ENCODE peak calls at places on chromosomes 2 and 18, in four cellular contexts. X is HL-60, I is GM12878, C is GM12891. Y is an unnamed sample.

GRCh38 chr2:168992591-168993349 is 38.4 kb downstream of the ABCB11 start:
- DNase-seq in X (peak; percentile 43), I (no peak), C (no peak), Y (no peak)

GRCh38 chr18:45320724-45321123 is 294.6 kb upstream of the SLC14A2 start:
- DNase-seq in X (no peak), I (no peak), C (no peak), Y (no peak)

GRCh38 chr2:39938035-39938835 is 159.2 kb upstream of the THUMPD2 start:
- DNase-seq in X (no peak), I (no peak), C (no peak), Y (no peak)

GRCh38 chr2:17538844-17539554 is 1.5 kb upstream of the VSNL1 start:
- DNase-seq in X (no peak), I (no peak), C (peak; percentile 30), Y (peak; percentile 42)

GRCh38 chr2:53787255-53787910 is 539 bp downstream of the ERLEC1 start:
- DNase-seq in X (peak; percentile 38), I (no peak), C (no peak), Y (no peak)

GRCh38 chr2:231711677-231712461 is 3.5 kb downstream of the PTMA start:
- DNase-seq in X (no peak), I (no peak), C (no peak), Y (no peak)

GRCh38 chr2:127061377-127062273 is 45.3 kb downstream of the BIN1 start:
- DNase-seq in X (no peak), I (no peak), C (no peak), Y (no peak)

GRCh38 chr2:172701250-172701649 is 34.4 kb upstream of the RAPGEF4 start:
- DNase-seq in X (no peak), I (no peak), C (no peak), Y (no peak)

GRCh38 chr2:43039376-43040080 is 186.9 kb downstream of the ZFP36L2 start:
- DNase-seq in X (no peak), I (no peak), C (no peak), Y (no peak)

GRCh38 chr2:61536723-61537581 is 1.2 kb downstream of the XPO1 start:
- DNase-seq in X (peak; percentile 74), I (peak; percentile 72), C (peak; percentile 36), Y (peak; percentile 29)

GRCh38 chr18:7177131-7177744 is 53.7 kb upstream of the LRRC30 start:
- DNase-seq in X (no peak), I (no peak), C (peak; percentile 32), Y (peak; percentile 63)

GRCh38 chr2:18154812-18155211 is 276.3 kb downstream of the KCNS3 start:
- DNase-seq in X (no peak), I (no peak), C (no peak), Y (no peak)

GRCh38 chr2:3827673-3828575 is 124.5 kb downstream of the DCDC2C start:
- DNase-seq in X (no peak), I (no peak), C (no peak), Y (peak; percentile 34)

GRCh38 chr2:181806039-181806392 is 85.5 kb upstream of the ITPRID2 start:
- DNase-seq in X (no peak), I (no peak), C (no peak), Y (no peak)

GRCh38 chr2:174086708-174087107 is 121.5 kb upstream of the SP3 start:
- DNase-seq in X (no peak), I (no peak), C (no peak), Y (no peak)

GRCh38 chr2:108409768-108410167 is 32.0 kb downstream of the SULT1C4 start:
- DNase-seq in X (no peak), I (no peak), C (no peak), Y (no peak)

GRCh38 chr2:109383505-109384307 is 230.1 kb downstream of the SEPTIN10 start:
- DNase-seq in X (no peak), I (no peak), C (no peak), Y (no peak)

GRCh38 chr2:27956895-27957294 is 66.4 kb downstream of the BABAM2 start:
- DNase-seq in X (peak; percentile 70), I (no peak), C (no peak), Y (no peak)

GRCh38 chr2:44168684-44169154 is at the start of gene PPM1B:
- DNase-seq in X (no peak), I (no peak), C (peak; percentile 86), Y (peak; percentile 97)

GRCh38 chr2:86213699-86214502 is 14.6 kb downstream of the MRPL35 start:
- DNase-seq in X (no peak), I (no peak), C (no peak), Y (peak; percentile 71)

GRCh38 chr2:133421516-133422324 is 146.5 kb downstream of the NCKAP5 start:
- DNase-seq in X (no peak), I (peak; percentile 61), C (no peak), Y (no peak)

GRCh38 chr2:109259671-109260070 is 130.7 kb downstream of the SH3RF3 start:
- DNase-seq in X (no peak), I (no peak), C (no peak), Y (no peak)

GRCh38 chr18:47163241-47163640 is 12.9 kb downstream of the IER3IP1 start:
- DNase-seq in X (no peak), I (no peak), C (no peak), Y (no peak)

GRCh38 chr2:159891917-159892691 is 94.1 kb upstream of the CD302 start:
- DNase-seq in X (no peak), I (no peak), C (no peak), Y (no peak)

GRCh38 chr2:20478961-20479360 is 32.1 kb downstream of the RHOB start:
- DNase-seq in X (no peak), I (no peak), C (no peak), Y (no peak)

GRCh38 chr18:14975431-14975830 is 227.5 kb downstream of the ANKRD30B start:
- DNase-seq in X (no peak), I (no peak), C (no peak), Y (no peak)

GRCh38 chr18:58344080-58344670 is 284.7 kb downstream of the ALPK2 start:
- DNase-seq in X (no peak), I (no peak), C (no peak), Y (no peak)

DNA sequence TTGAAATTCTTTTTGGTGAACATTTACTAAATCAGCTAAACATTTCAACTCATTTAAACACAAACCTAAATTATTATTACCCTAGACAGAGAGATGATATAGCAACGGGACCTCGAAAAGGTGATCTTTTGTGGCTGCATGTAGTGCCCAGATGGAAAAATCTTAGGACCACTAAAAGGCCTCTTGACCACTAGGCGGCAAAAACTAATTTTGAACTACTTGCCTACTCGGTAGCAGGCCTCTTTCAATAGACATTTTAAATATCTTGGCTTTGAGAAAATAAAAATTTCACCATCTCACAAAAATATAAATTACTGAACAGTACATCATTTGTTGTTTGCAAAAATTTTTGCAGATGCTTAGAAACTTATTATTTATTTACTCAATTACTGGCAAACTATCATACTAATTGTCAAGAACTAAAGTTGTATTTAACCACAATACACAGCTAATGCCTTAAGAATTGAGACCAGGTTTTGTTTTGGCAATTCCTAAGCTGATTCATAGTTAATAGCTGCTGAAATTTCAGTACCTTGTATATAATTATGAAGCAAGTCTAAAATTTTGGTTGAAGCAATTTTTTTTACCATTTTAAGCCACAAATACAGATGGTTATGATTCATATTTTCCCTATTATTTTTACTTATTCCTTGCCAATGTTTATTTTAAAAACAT is 9.4 kb downstream of the COL3A1 start:
- DNase-seq in X (no peak), I (no peak), C (no peak), Y (no peak)
- TF ChIP-seq SPI1 in X (no peak), I (no peak), C (no peak), Y (no peak)

DNA sequence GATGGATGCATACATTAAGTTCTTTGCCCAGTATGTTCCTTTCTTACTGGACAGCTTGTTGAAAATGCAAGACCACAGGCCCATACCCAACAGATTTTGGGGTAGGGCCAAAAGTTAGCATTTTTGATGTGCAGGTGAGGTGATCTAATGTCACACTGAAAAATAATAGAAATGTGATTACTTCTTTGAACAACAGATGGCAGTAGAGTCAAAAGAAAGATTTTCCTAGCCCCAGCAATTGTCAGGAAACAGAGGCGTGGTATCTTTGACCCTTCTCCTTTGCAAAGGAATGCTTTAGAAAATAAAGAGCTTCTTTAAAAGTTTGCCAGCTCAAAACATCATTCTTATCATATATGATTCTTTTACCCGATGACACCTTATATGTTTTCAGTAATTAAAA is 343.6 kb upstream of the SYT4 start:
- DNase-seq in X (no peak), I (no peak), C (no peak), Y (no peak)
- TF ChIP-seq SPI1 in X (no peak), I (no peak), C (no peak), Y (no peak)

GRCh38 chr2:130827502-130828251 is 9.0 kb upstream of the ARHGEF4 start:
- DNase-seq in X (no peak), I (no peak), C (no peak), Y (no peak)
- TF ChIP-seq SPI1 in X (no peak), I (no peak), C (no peak), Y (no peak)

DNA sequence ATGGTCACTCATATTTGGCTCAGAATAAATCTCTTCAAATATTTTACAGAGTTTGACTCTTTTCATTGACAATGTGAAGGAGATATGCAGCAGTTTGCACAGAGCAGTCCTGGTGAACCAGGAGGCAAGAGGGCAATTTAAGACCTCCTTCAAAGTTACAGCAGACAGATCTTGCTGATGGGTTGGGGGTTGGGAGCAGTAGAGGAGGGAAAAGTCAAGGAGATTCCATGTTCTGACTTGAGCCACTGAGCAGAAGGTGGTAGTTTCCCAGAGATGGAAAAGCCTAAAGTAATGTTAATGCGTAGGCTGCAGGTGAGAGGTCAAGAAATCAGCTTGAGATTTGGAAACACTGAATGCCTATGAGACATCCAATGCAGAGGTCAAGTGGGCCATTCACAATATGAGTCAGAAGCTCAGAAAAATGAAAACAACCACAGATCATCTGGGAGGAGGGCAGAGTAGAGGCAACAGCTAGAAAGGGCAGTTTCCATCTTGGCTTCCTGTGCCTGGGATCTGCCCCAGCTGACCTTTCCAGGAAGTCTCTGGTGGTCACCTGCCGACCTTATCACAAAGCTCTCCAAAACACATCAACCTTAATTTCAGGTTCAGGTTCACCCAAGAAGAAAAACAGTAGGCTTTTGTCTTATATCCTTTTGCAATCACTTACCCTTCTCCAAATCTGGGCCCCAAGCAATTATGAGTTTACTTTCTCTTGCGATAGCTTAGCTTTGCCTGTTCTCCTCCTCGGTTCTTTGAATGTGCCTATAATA is 197.5 kb upstream of the ARL4C start:
- DNase-seq in X (no peak), I (no peak), C (no peak), Y (no peak)
- TF ChIP-seq SPI1 in X (no peak), I (no peak), C (no peak), Y (no peak)

GRCh38 chr2:74944987-74945782 is 13.3 kb upstream of the POLE4 start:
- DNase-seq in X (no peak), I (peak; percentile 72), C (peak; percentile 41), Y (no peak)
- TF ChIP-seq SPI1 in X (no peak), I (peak; percentile 97), C (peak; percentile 99), Y (no peak)

DNA sequence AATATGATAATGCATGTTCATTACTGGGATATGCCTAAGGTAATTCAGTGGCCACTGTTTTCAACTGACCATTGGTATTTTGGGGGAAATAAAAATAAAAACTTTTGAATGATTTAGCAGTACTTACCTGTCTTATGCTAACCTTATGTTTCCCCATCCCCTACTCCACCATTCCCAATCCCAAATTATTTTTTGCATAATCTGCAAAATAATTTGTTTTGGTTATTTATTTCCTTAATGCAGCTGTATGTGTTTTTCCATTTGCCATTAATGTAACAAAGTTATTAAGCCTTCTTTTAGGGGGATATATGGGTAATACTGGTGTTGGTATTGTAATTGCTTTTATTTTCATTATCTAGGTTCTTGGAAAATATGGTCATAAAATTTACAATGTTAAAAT is 213.9 kb upstream of the GULP1 start:
- DNase-seq in X (no peak), I (no peak), C (no peak), Y (no peak)
- TF ChIP-seq SPI1 in X (no peak), I (no peak), C (no peak), Y (no peak)

GRCh38 chr2:52594036-52594435 is 1173.6 kb upstream of the CHAC2 start:
- DNase-seq in X (no peak), I (no peak), C (no peak), Y (no peak)
- TF ChIP-seq SPI1 in X (no peak), I (no peak), C (no peak), Y (no peak)